ENCODE peak calls at places on chromosomes 2 and 18, in eight cellular contexts. P is hepatocyte, S is thoracic aorta, F is right lobe of liver, Q is neural progenitor cell, I is heart left ventricle, V is A549, C is left ventricle myocardium inferior. J is an unnamed sample.

GRCh38 chr2:63926800-63927199 is 85.1 kb downstream of the UGP2 start:
- DNase-seq in I (no peak), Q (peak; percentile 48), V (no peak), F (no peak), C (no peak), S (no peak), P (no peak), J (no peak)

GRCh38 chr2:64879745-64880144 is 109.5 kb upstream of the SLC1A4 start:
- DNase-seq in C (no peak), V (no peak), S (no peak), Q (no peak), F (no peak), I (no peak), P (no peak), J (no peak)

GRCh38 chr2:52260904-52261303 is 1229.0 kb upstream of the NRXN1 start:
- DNase-seq in F (no peak), C (no peak), Q (no peak), P (no peak), I (no peak), V (no peak), S (no peak), J (no peak)

GRCh38 chr18:32135595-32135994 is 43.9 kb downstream of the RNF138 start:
- DNase-seq in P (no peak), C (no peak), I (no peak), V (no peak), S (no peak), Q (no peak), F (no peak), J (no peak)

GRCh38 chr18:70781860-70782453 is 493.1 kb downstream of the SOCS6 start:
- DNase-seq in C (peak; percentile 15), V (peak; percentile 7), I (peak; percentile 21), S (no peak), P (peak; percentile 64), Q (peak; percentile 70), F (no peak), J (no peak)

GRCh38 chr2:44833123-44834069 is 108.1 kb upstream of the SIX3 start:
- DNase-seq in I (no peak), V (no peak), S (no peak), C (no peak), F (no peak), Q (no peak), P (no peak), J (no peak)

GRCh38 chr2:61792355-61792754 is 61.5 kb downstream of the FAM161A start:
- DNase-seq in P (no peak), I (no peak), V (no peak), Q (no peak), C (no peak), F (no peak), S (no peak), J (no peak)

GRCh38 chr2:177056540-177056939 is 156.1 kb upstream of the HNRNPA3 start:
- DNase-seq in P (no peak), F (no peak), C (no peak), S (no peak), Q (peak; percentile 40), V (no peak), I (no peak), J (no peak)

GRCh38 chr2:205546417-205546816 is 135.9 kb upstream of the NRP2 start:
- DNase-seq in P (no peak), S (no peak), I (no peak), Q (no peak), C (no peak), V (no peak), F (no peak), J (no peak)

GRCh38 chr2:168612719-168613118 is 156.6 kb downstream of the CERS6 start:
- DNase-seq in Q (no peak), F (no peak), P (no peak), V (no peak), C (no peak), S (no peak), I (no peak), J (no peak)

GRCh38 chr2:233380132-233381012 is 26.1 kb downstream of the DGKD start:
- DNase-seq in V (no peak), S (no peak), F (no peak), C (no peak), I (no peak), Q (no peak), P (no peak), J (no peak)

GRCh38 chr2:118971245-118972122 is 29.5 kb downstream of the MARCO start:
- DNase-seq in V (no peak), F (no peak), I (no peak), Q (no peak), S (no peak), C (no peak), P (no peak), J (no peak)

GRCh38 chr2:24380687-24381271 is 20.4 kb upstream of the ITSN2 start:
- DNase-seq in S (no peak), I (no peak), F (no peak), Q (no peak), V (no peak), P (peak; percentile 51), C (no peak), J (no peak)

GRCh38 chr2:70643715-70644114 is 90.1 kb upstream of the TGFA start:
- DNase-seq in F (no peak), I (no peak), S (no peak), V (peak; percentile 36), Q (peak; percentile 62), C (no peak), P (no peak), J (no peak)

GRCh38 chr2:45840481-45840880 is 189.0 kb downstream of the PRKCE start:
- DNase-seq in S (no peak), I (no peak), P (no peak), V (no peak), Q (no peak), F (no peak), C (no peak), J (no peak)

GRCh38 chr2:179429060-179429471 is 164.4 kb upstream of the SESTD1 start:
- DNase-seq in P (no peak), S (no peak), V (no peak), I (no peak), C (no peak), Q (peak; percentile 15), F (no peak), J (no peak)

GRCh38 chr2:8606226-8606625 is 75.6 kb upstream of the ID2 start:
- DNase-seq in V (no peak), C (no peak), F (no peak), I (no peak), P (no peak), Q (no peak), S (no peak), J (no peak)

GRCh38 chr2:20443276-20443920 is 3.5 kb upstream of the RHOB start:
- DNase-seq in P (peak; percentile 65), C (no peak), V (no peak), I (peak; percentile 17), S (no peak), F (peak; percentile 62), Q (peak; percentile 63), J (peak; percentile 64)

GRCh38 chr2:235773188-235773928 is 279.5 kb downstream of the AGAP1 start:
- DNase-seq in C (no peak), Q (peak; percentile 34), I (no peak), P (no peak), S (no peak), F (no peak), V (no peak), J (no peak)
- H3K4me3 ChIP-seq in C (no peak overlapping the region), Q (no peak overlapping the region), I (no peak overlapping the region), P (no peak overlapping the region), S (no peak overlapping the region), F (no peak overlapping the region), V (no peak overlapping the region), J (no peak overlapping the region)

DNA sequence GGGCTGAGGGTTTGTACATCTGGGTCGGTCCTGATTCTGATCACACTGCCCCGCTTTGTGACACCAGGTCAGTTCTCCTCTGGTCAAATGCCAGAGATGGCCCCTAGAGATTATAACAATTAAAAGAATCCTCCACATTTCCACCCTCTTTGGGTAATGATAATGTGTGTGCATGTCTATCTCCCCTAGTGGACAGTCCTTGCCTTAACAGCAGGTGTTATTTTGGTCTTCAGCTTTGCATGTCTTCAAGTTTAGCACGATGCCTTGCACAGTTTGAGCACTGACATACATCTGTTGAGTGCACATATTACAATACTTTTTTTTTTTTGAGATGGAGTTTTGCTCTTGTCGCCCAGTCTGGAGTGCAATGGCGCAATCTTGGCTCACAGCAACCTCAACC is 25.7 kb upstream of the COX7A2L start:
- DNase-seq in C (no peak), I (no peak), P (no peak), Q (no peak), F (no peak), V (peak; percentile 28), S (no peak), J (no peak)
- TF ChIP-seq CTCF in C (peak; percentile 30), I (no peak), P (peak; percentile 6), Q (peak; percentile 54), F (no peak), V (peak; percentile 27), S (no peak), J (no peak)

DNA sequence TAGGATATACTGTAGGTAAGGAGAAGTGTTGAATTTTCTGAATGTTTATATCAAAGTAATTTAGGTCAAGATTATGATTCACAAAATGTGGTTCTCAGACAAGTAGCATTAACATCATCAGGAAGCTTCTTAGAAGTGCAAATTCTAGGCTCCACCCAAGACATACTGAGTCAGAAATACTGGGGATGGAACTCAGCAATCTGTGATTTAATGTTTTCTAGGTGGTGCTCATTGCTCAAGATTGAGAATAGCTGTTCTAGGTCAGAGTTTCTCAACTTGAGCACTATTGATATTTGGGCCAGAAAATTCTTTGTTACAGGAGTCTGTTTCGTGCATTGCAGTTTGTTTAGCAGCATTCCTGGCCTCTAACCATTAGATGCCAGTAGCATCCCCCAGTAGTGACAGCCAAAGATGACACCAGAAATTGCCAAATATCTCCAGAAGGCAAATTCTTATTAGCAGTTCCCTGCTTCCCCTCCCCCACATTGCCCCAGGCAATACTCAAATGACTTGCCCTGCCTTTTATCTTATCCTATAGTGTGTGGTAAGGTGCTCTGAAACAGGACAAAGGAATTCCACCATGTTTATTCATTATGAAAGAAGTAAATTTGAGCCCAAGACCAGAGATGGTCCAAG is 1001.2 kb downstream of the DPP10 start:
- DNase-seq in P (no peak), F (no peak), Q (peak; percentile 3), C (no peak), I (no peak), V (no peak), S (no peak), J (no peak)
- H3K9me3 ChIP-seq in P (no peaks in the 10 kb centered on the region), F (no peaks in the 10 kb centered on the region), Q (no peaks in the 10 kb centered on the region), C (peaks cover 11% of the 10 kb centered on the region), I (peaks cover 4% of the 10 kb centered on the region), V (no peaks in the 10 kb centered on the region), S (no peaks in the 10 kb centered on the region), J (no peaks in the 10 kb centered on the region)

DNA sequence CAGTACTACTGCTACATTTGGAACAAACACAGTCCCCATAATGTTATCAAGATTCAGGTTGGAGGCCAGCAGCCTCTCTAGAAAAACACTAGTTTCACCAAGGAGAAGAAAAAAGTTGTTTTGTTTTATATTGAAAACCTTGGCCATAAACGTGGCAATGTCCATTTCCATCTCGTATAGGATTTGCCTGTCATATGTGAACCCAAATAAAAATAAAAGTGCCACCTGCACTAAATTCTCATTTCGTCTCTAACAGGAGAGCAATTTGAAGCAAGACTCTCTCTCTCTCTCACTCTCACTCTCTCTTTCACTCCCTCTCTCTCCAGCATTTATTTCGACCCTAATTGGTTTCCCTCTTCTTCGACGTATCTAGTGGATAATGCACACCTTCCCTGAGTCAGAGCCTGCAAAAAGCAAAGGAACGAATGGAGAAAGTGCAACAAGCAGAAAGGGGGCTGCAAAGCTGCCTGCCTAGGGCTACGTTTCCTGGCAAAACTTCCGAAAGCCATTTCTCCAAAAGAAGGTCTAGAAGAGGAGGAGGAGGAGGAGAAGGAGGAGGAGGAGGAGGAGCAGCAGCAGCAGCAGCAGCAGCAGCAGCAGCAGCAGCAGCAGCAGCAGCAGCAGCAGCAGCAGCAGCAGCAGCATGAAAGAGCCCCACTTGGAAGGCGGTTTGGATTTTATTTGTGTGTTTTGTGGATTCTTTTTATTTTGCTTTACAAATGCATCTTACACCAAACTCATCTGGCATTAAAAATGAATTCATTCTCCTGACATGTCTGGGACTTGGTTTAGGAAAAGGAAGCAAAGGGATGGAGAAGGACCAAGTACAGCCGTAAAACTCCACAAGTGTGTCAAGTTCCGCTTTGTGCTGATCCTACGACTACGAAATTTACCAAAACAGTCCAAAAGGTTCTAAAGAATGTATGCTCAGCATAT is 2.1 kb downstream of the TCF4 start:
- DNase-seq in V (no peak), Q (peak; percentile 27), S (no peak), F (no peak), P (no peak), I (peak; percentile 27), C (no peak), J (no peak)
- H3K4me3 ChIP-seq in V (no peak overlapping the region), Q (peak overlapping the region; percentile 90), S (peak overlapping the region; percentile 89), F (peak overlapping the region; percentile 20), P (peak overlapping the region; percentile 70), I (peak overlapping the region; percentile 79), C (peak overlapping the region; percentile 80), J (peak overlapping the region; percentile 72)